ENCODE peak calls at places on chromosomes 4 and X, in five cellular contexts. X is neural crest cell, V is MM.1S, S is upper lobe of left lung, O is OCI-LY7. D is an unnamed sample.
A peak's percentile ranks its signal among the peaks of the same experiment; 100 is the strongest.

GRCh38 chrX:41382699-41383645 is 49.0 kb downstream of the DDX3X start:
- DNase-seq in X (no peak), V (no peak), S (peak; percentile 24), O (no peak), D (no peak)

GRCh38 chr4:152161676-152162330 is 374.1 kb downstream of the FBXW7 start:
- DNase-seq in X (no peak), V (no peak), S (no peak), O (no peak), D (no peak)

GRCh38 chrX:427812-428725 is 41.4 kb upstream of the PPP2R3B start:
- DNase-seq in X (peak; percentile 65), V (peak; percentile 12), S (no peak), O (peak; percentile 39), D (no peak)

GRCh38 chr4:149164282-149164681 is 651.4 kb downstream of the IQCM start:
- DNase-seq in X (no peak), V (no peak), S (no peak), O (no peak), D (peak; percentile 19)

GRCh38 chr4:37989398-37990260 is 29.4 kb downstream of the PTTG2 start:
- DNase-seq in X (no peak), V (no peak), S (no peak), O (peak; percentile 84), D (no peak)

GRCh38 chrX:150575415-150575814 is 7.0 kb downstream of the MTM1 start:
- DNase-seq in X (no peak), V (no peak), S (peak; percentile 59), O (no peak), D (no peak)

GRCh38 chrX:110006826-110007375 is 4.0 kb downstream of the TMEM164 start:
- DNase-seq in X (no peak), V (no peak), S (no peak), O (no peak), D (peak; percentile 10)

GRCh38 chr4:76589402-76589801 is 154.4 kb downstream of the SHROOM3 start:
- DNase-seq in X (no peak), V (no peak), S (peak; percentile 67), O (no peak), D (peak; percentile 55)

GRCh38 chr4:149825336-149825735 is 9.7 kb upstream of the IQCM start:
- DNase-seq in X (no peak), V (no peak), S (no peak), O (no peak), D (no peak)

GRCh38 chrX:119477812-119478232 is 9.6 kb downstream of the SLC25A5 start:
- DNase-seq in X (no peak), V (no peak), S (peak; percentile 69), O (no peak), D (no peak)

GRCh38 chr4:53043900-53044650 is 182.0 kb downstream of the RASL11B start:
- DNase-seq in X (no peak), V (no peak), S (no peak), O (no peak), D (no peak)

GRCh38 chr4:54784188-54784671 is 126.5 kb downstream of the KIT start:
- DNase-seq in X (no peak), V (no peak), S (peak; percentile 60), O (no peak), D (peak; percentile 60)

GRCh38 chr4:8725071-8725841 is 132.7 kb downstream of the CPZ start:
- DNase-seq in X (no peak), V (no peak), S (peak; percentile 20), O (no peak), D (no peak)

GRCh38 chr4:37623125-37623524 is 63.1 kb downstream of the RELL1 start:
- DNase-seq in X (no peak), V (no peak), S (no peak), O (no peak), D (no peak)

GRCh38 chrX:33726281-33727160 is 405.6 kb downstream of the FAM47A start:
- DNase-seq in X (peak; percentile 3), V (no peak), S (no peak), O (no peak), D (no peak)
- TF ChIP-seq CTCF in X (no peak), V (no peak), S (no peak), O (no peak), D (no peak)

GRCh38 chr4:48767055-48767454 is 13.0 kb downstream of the FRYL start:
- DNase-seq in X (no peak), V (no peak), S (no peak), O (no peak), D (no peak)
- TF ChIP-seq CTCF in X (peak; percentile 38), V (no peak), S (no peak), O (no peak), D (no peak)

GRCh38 chrX:52355108-52355507 is 13.7 kb upstream of the XAGE2 start:
- DNase-seq in X (no peak), V (no peak), S (no peak), O (no peak), D (no peak)
- TF ChIP-seq CTCF in X (no peak), V (no peak), S (no peak), O (no peak), D (no peak)

GRCh38 chr4:118883861-118884260 is 4.8 kb upstream of the SYNPO2 start:
- DNase-seq in X (no peak), V (no peak), S (no peak), O (peak; percentile 29), D (no peak)
- TF ChIP-seq CTCF in X (no peak), V (peak; percentile 39), S (no peak), O (peak; percentile 71), D (peak; percentile 11)

DNA sequence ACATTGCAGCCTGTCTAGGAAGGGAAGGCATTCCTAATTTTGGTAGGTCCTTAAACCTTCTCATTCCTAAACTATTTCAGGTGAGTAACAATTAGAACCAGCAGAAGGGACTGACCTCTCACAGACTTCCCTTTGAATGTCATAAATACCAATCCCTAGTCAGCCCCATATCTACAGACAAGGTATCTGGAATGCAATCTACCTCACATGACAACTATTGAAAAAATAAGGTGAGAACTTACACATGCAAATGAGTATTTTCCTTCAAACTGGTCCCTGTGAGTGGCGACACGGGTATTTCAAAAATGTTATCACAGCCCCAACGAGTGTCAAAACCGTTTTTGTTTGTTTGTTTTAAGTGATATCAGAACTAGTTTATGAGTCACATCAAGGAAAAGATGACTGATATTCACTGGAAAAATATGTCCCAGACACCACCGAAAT is 102.4 kb upstream of the VCX2 start:
- DNase-seq in X (no peak), V (no peak), S (no peak), O (no peak), D (no peak)
- TF ChIP-seq CTCF in X (no peak), V (no peak), S (no peak), O (no peak), D (no peak)

GRCh38 chr4:27000820-27001219 is 140.2 kb downstream of the STIM2 start:
- DNase-seq in X (no peak), V (peak; percentile 15), S (no peak), O (peak; percentile 70), D (no peak)
- TF ChIP-seq CTCF in X (peak; percentile 49), V (peak; percentile 36), S (peak; percentile 20), O (peak; percentile 77), D (no peak)

GRCh38 chrX:80879916-80880315 is 70.2 kb upstream of the BRWD3 start:
- DNase-seq in X (no peak), V (no peak), S (no peak), O (no peak), D (no peak)
- TF ChIP-seq CTCF in X (no peak), V (no peak), S (no peak), O (no peak), D (no peak)

GRCh38 chrX:153551135-153551534 is 33.7 kb downstream of the ATP2B3 start:
- DNase-seq in X (no peak), V (no peak), S (no peak), O (no peak), D (no peak)

GRCh38 chrX:153546386-153546785 is 28.9 kb downstream of the ATP2B3 start:
- DNase-seq in X (no peak), V (no peak), S (no peak), O (no peak), D (no peak)

GRCh38 chrX:153549231-153549630 is 31.8 kb downstream of the ATP2B3 start:
- DNase-seq in X (no peak), V (no peak), S (no peak), O (no peak), D (no peak)

GRCh38 chrX:153554519-153555167 is 37.2 kb downstream of the ATP2B3 start:
- DNase-seq in X (peak; percentile 61), V (peak; percentile 15), S (peak; percentile 47), O (peak; percentile 53), D (peak; percentile 2)

GRCh38 chrX:153549807-153550206 is 32.4 kb downstream of the ATP2B3 start:
- DNase-seq in X (no peak), V (no peak), S (no peak), O (no peak), D (no peak)
- TF ChIP-seq CTCF in X (no peak), V (no peak), S (no peak), O (peak; percentile 42), D (no peak)

DNA sequence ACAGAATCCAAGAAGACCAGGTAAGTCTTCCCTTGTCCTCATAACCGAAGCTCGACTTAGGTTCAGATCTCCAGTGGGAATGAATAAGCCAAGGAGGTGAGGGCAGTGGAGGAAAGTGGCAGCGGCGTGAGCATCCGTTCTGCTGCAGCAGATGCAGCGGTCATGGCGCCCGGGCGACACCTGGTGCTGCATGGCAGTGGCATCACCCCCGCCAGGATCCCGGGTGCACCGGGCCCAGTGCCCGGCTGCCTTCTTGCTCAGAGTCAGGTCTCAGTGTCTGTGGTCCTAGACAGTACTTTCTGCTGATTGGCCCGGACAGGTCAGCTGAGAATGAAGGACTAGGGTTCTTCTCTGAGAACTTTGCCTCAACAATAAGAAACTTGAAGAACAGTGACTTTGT is 83.4 kb upstream of the SORBS2 start:
- DNase-seq in X (no peak), V (no peak), S (no peak), O (no peak), D (no peak)
- TF ChIP-seq CTCF in X (no peak), V (no peak), S (no peak), O (no peak), D (no peak)